ENCODE peak calls at places on chromosomes 6 and 20, in four cellular contexts. S, G, R and B are unnamed samples.

GRCh38 chr6:81450180-81450579 is 302.3 kb downstream of the TENT5A start:
- DNase-seq in S (no peak), G (no peak), R (peak), B (no peak)

GRCh38 chr6:156563710-156564109 is 213.5 kb upstream of the ARID1B start:
- DNase-seq in S (no peak), G (peak), R (no peak), B (no peak)

GRCh38 chr20:21125072-21125848 is 622 bp upstream of the KIZ start:
- DNase-seq in S (peak), G (no peak), R (peak), B (no peak)

GRCh38 chr20:62642666-62643520 is 590 bp downstream of the SLCO4A1 start:
- DNase-seq in S (peak), G (peak), R (peak), B (peak)

GRCh38 chr6:35495258-35496035 is 1.4 kb downstream of the TEAD3 start:
- DNase-seq in S (no peak), G (no peak), R (no peak), B (no peak)

GRCh38 chr6:154350293-154350692 is 6.3 kb downstream of the IPCEF1 start:
- DNase-seq in S (no peak), G (no peak), R (no peak), B (no peak)

GRCh38 chr20:37938954-37939353 is 36.0 kb downstream of the VSTM2L start:
- DNase-seq in S (no peak), G (no peak), R (no peak), B (no peak)

GRCh38 chr6:108277831-108278230 is 17.0 kb upstream of the SNX3 start:
- DNase-seq in S (no peak), G (no peak), R (peak), B (no peak)

GRCh38 chr6:46113370-46113769 is 16.4 kb upstream of the ENPP4 start:
- DNase-seq in S (no peak), G (no peak), R (no peak), B (no peak)

GRCh38 chr20:38986663-38987062 is 24.5 kb downstream of the DHX35 start:
- DNase-seq in S (no peak), G (no peak), R (no peak), B (no peak)

GRCh38 chr6:44917430-44917829 is 410.7 kb upstream of the RUNX2 start:
- DNase-seq in S (no peak), G (no peak), R (no peak), B (no peak)

GRCh38 chr6:3592371-3592941 is 135.6 kb upstream of the SLC22A23 start:
- DNase-seq in S (no peak), G (no peak), R (peak), B (no peak)

GRCh38 chr6:30357678-30358339 is 12.9 kb downstream of the RPP21 start:
- DNase-seq in S (peak), G (peak), R (peak), B (peak)

GRCh38 chr6:6788394-6789020 is 200.0 kb downstream of the LY86 start:
- DNase-seq in S (peak), G (peak), R (peak), B (no peak)

GRCh38 chr6:35960192-35960591 is 39.3 kb upstream of the SRPK1 start:
- DNase-seq in S (no peak), G (no peak), R (peak), B (no peak)

GRCh38 chr20:37236462-37236861 is 25.2 kb downstream of the GHRH start:
- DNase-seq in S (no peak), G (no peak), R (no peak), B (no peak)

GRCh38 chr6:11381801-11382513 is 149.5 kb upstream of the NEDD9 start:
- DNase-seq in S (no peak), G (peak), R (no peak), B (peak)

GRCh38 chr6:43713611-43714310 is 26.2 kb upstream of the MRPS18A start:
- DNase-seq in S (no peak), G (peak), R (no peak), B (no peak)

GRCh38 chr6:7373739-7374138 is 15.8 kb downstream of the CAGE1 start:
- DNase-seq in S (no peak), G (no peak), R (no peak), B (no peak)

GRCh38 chr6:116530436-116530835 is 15.0 kb downstream of the TRAPPC3L start:
- DNase-seq in S (no peak), G (no peak), R (no peak), B (no peak)

GRCh38 chr6:62740596-62740995 is 454.6 kb upstream of the KHDRBS2 start:
- DNase-seq in S (no peak), G (no peak), R (no peak), B (no peak)

GRCh38 chr6:37061157-37061804 is 55.8 kb downstream of the FGD2 start:
- DNase-seq in S (peak), G (peak), R (no peak), B (no peak)

GRCh38 chr6:43608310-43608763 is 20.7 kb downstream of the GTPBP2 start:
- DNase-seq in S (peak), G (peak), R (peak), B (peak)

GRCh38 chr20:25453035-25453810 is 45.8 kb downstream of the GINS1 start:
- DNase-seq in S (no peak), G (no peak), R (peak), B (no peak)

GRCh38 chr6:85395746-85396145 is 54.1 kb upstream of the NT5E start:
- DNase-seq in S (no peak), G (no peak), R (no peak), B (no peak)

GRCh38 chr6:165586706-165587105 is 76.3 kb downstream of the PDE10A start:
- DNase-seq in S (no peak), G (no peak), R (no peak), B (no peak)

GRCh38 chr20:59819496-59820203 is 113.8 kb downstream of the SYCP2 start:
- DNase-seq in S (no peak), G (no peak), R (no peak), B (no peak)

GRCh38 chr20:63525968-63526367 is 5.4 kb downstream of the PPDPF start:
- DNase-seq in S (no peak), G (no peak), R (no peak), B (no peak)

GRCh38 chr20:58818585-58819285 is 32.0 kb downstream of the GNAS-AS1 start:
- DNase-seq in S (no peak), G (no peak), R (peak), B (no peak)

GRCh38 chr6:169269180-169270076 is 15.8 kb upstream of the THBS2 start:
- DNase-seq in S (no peak), G (no peak), R (peak), B (no peak)

GRCh38 chr6:6724319-6725119 is 136.0 kb downstream of the LY86 start:
- DNase-seq in S (peak), G (peak), R (peak), B (peak)

GRCh38 chr6:19554356-19555225 is 282.6 kb upstream of the ID4 start:
- DNase-seq in S (peak), G (no peak), R (no peak), B (no peak)

GRCh38 chr6:12844284-12845223 is 128.0 kb downstream of the PHACTR1 start:
- DNase-seq in S (no peak), G (peak), R (peak), B (no peak)

GRCh38 chr6:170189236-170189635 is 101.6 kb downstream of the DLL1 start:
- DNase-seq in S (no peak), G (no peak), R (no peak), B (no peak)

DNA sequence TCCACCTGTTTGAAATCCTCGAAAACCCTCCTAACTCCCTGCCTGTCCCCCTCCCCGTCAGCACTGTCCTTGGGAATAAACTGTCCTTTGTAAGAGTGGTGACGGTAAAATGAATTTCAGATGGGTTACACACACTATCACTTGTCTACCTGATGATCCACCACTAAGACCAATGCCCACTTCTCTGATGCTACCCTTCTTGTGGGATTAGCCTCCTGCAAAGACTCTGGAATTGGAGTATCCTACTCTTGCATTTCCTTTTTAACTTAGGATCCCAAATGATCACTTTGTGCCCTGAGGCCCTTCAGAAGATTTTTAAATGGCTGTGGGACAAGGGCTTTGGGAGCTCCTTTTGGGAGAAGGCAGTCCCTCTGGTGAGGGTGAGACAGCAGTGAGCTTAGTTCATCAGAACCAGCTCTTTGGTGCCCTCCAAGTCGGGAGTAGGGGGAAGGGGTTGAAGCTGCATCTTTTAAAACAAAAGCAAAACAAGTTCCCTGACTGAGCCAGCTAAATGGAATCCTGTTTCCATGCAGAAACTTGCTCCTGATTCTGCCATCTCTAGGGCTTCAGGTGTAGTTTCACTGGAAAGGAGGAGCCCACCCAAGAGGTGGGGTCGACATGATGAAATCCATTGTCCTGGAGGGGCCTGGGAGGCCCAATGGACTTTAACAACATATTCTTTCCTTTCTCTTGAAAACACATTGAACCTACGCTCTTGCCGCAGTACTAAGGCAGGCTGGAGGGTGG is 86.5 kb downstream of the ASXL1 start:
- DNase-seq in S (no peak), G (no peak), R (no peak), B (no peak)
- TF ChIP-seq CTCF in S (no peak), G (no peak), R (no peak), B (no peak)

DNA sequence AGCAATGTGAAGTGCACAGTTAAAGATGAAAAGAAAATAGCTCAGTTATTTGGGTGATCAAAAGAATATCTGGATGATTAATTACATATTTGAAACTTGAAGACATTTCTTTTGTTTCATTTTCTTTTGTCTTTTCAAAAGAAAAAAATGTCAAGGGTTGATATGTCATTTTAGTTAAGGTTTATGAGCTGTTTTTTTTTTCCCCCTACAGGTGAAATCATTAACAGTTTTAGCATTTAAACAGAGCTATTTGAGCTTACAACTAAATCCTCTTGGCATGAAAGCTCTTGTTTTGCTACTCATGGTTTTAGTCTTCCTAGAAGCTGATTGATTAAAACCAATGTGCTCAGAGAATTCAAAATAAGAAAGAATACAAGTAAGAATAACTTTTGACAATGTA is 887.3 kb downstream of the PHF3 start:
- DNase-seq in S (no peak), G (no peak), R (no peak), B (no peak)
- TF ChIP-seq CTCF in S (no peak), G (no peak), R (no peak), B (no peak)

DNA sequence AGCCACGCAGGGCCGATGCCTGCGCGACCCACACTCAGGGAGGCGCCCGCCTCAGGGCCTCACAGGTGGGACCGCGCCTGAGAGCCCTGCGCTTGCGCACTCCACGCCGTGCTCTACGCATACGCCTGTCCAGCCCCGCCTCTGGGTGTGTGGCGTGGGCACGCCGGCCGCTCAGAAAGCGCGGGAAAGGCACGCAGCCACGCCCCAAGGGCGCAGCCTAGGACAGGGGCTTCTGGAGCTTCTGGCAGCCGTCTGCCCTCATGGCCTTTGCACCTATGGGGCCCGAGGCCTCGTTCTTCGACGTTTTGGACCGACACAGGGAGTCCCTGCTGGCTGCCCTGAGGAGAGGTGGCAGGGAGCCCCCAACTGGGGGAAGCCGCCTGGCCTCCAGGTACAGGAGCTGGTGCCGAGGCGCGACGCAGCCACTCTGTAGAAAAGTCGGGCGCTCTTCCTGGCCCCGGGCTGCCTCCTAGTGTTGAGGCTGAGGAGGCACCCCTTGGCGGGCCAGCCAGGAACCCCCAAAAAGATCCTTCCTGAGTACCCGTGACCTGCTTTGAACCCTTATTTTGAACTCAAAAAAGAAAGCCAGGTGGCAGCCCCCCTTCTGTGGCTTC is at the start of gene SPO11:
- DNase-seq in S (no peak), G (peak), R (no peak), B (no peak)
- TF ChIP-seq CTCF in S (no peak), G (peak), R (no peak), B (no peak)

DNA sequence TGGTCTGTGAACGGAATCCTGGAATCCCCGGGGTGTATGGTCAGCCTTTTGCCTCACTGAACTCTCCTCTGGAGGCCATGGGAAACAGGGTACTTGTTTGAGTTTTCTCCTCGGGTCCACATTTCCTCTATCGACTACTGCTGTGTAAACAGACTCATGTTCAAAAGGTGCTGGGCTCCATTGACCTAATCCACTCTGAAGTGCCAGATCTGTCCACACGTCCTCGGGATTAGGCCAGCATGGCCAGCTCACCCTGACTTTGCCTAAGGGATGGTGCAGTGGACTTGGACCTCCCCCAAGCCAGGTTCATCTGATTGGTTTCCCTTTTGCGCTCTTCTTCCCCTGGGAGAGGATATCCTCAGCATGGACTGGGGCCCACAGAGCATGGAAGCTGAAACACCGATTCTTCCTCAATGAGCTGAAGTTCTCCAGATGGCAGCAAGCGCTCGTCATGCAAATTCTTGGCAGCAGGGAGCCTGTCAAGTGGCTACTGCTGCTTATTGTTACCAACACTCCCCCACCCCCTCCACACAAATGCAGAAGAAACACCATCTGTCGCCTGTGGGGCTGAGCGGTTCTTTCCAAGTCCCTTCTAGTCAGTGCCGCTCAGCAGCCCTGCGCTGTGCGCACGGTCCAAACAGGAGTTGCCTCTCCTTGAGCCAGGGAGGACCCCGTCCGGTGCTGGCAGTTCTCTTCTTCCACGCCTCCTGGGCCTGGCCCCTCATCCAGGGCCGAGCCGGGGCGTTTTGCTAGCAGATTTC is 292.6 kb upstream of the MARCKS start:
- DNase-seq in S (peak), G (no peak), R (peak), B (peak)
- TF ChIP-seq CTCF in S (no peak), G (no peak), R (peak), B (no peak)

GRCh38 chr6:72042088-72042487 is 155.7 kb downstream of the RIMS1 start:
- DNase-seq in S (no peak), G (no peak), R (peak), B (no peak)
- TF ChIP-seq CTCF in S (no peak), G (peak), R (no peak), B (no peak)

GRCh38 chr6:26170951-26171841 is 84.0 kb downstream of the HFE start:
- DNase-seq in S (no peak), G (peak), R (no peak), B (no peak)

GRCh38 chr6:26175033-26175427 is 87.8 kb downstream of the HFE start:
- DNase-seq in S (no peak), G (no peak), R (no peak), B (no peak)

GRCh38 chr6:26172496-26172958 is 85.3 kb downstream of the HFE start:
- DNase-seq in S (no peak), G (peak), R (peak), B (no peak)

GRCh38 chr6:26175428-26176181 is 88.4 kb downstream of the HFE start:
- DNase-seq in S (no peak), G (peak), R (peak), B (no peak)

DNA sequence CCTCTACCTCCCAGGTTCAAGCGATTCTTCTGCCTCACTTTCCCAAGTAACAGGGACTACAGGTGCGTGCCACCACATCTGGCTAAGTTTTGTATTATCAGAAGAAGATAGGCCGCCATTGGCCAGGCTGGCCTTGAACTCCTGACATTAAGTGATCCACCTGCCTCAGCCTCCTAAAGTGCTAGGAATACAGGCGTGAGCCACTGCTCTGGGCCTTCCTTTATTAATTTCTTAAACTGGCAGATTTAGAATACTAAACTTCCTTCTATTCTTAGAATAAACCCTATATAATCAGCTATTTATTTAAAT is 86.6 kb downstream of the HFE start:
- DNase-seq in S (no peak), G (peak), R (no peak), B (no peak)
- TF ChIP-seq CTCF in S (no peak), G (no peak), R (no peak), B (no peak)

DNA sequence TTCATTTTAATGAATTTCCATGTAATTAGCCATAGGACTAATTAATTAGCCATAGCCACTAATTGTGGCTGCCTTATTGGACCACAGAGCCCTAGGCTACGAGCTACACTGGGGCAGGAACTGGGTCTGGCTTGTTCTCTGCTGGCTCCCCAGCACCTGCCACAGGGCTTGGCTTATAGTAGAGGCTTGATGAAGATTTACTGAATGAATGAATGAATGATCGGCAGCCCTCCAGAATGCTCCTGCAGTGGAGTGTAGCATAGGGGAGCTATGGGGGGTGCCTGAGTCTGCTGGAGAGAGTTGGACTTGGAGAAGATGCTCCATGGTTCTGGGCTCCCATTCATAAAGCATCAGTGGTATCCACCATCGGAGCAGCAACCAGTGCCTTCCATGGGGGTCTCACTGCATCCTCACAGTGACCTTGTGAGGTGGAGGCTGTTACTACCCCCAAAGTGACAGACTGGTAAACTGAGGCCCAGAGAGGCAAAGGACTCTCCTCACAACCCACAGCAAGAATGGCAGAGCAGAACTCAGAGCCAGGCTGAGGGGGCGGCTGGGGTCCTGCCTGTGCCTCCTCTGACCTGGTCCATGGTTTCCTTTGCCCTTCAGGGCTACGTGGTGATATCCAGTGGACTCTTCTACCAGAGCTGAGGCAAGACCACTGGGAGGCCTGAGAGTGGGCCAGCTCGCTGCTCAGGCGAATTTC is 8.6 kb upstream of the BPIFB6 start:
- DNase-seq in S (no peak), G (no peak), R (no peak), B (no peak)
- TF ChIP-seq CTCF in S (no peak), G (no peak), R (no peak), B (no peak)